ENCODE peak calls at places on chromosomes 4 and X, in five cellular contexts. B, Y, H, L and O are unnamed samples. For H3K4me1 and H3K9me3, the result is how much of the 10 kb centered on the place peaks cover.

GRCh38 chr4:14177987-14178386 is 550.5 kb upstream of the BOD1L1 start:
- DNase-seq in B (no peak), Y (no peak), H (peak), L (no peak), O (no peak)

GRCh38 chrX:53047228-53047627 is 1.4 kb upstream of the GPR173 start:
- DNase-seq in B (no peak), Y (no peak), H (peak), L (no peak), O (no peak)

GRCh38 chr4:119748853-119749252 is 120.2 kb upstream of the PDE5A start:
- DNase-seq in B (no peak), Y (no peak), H (no peak), L (no peak), O (no peak)

GRCh38 chrX:120145295-120145925 is 13.0 kb upstream of the RHOXF2 start:
- DNase-seq in B (no peak), Y (peak), H (no peak), L (no peak), O (no peak)

GRCh38 chrX:97310373-97310772 is 426.7 kb downstream of the RPA4 start:
- DNase-seq in B (peak), Y (peak), H (peak), L (no peak), O (peak)

GRCh38 chrX:152637649-152638442 is at the start of gene GABRQ:
- DNase-seq in B (peak), Y (peak), H (peak), L (no peak), O (peak)

GRCh38 chrX:136210243-136210642 is 41.0 kb downstream of the MAP7D3 start:
- DNase-seq in B (no peak), Y (no peak), H (no peak), L (no peak), O (no peak)

GRCh38 chr4:46390353-46391058 is 578 bp upstream of the GABRA2 start:
- DNase-seq in B (no peak), Y (no peak), H (peak), L (no peak), O (no peak)

GRCh38 chrX:123835661-123836371 is 24.0 kb upstream of the XIAP start:
- DNase-seq in B (no peak), Y (no peak), H (no peak), L (no peak), O (no peak)

GRCh38 chr4:44660396-44660795 is 9.0 kb upstream of the YIPF7 start:
- DNase-seq in B (no peak), Y (no peak), H (no peak), L (no peak), O (no peak)

GRCh38 chr4:89489338-89489771 is 181.8 kb upstream of the GPRIN3 start:
- DNase-seq in B (no peak), Y (peak), H (peak), L (no peak), O (no peak)

GRCh38 chrX:74656079-74656745 is 41.8 kb upstream of the RLIM start:
- DNase-seq in B (peak), Y (no peak), H (peak), L (no peak), O (no peak)

GRCh38 chr4:141307241-141307689 is 86.6 kb downstream of the ZNF330 start:
- DNase-seq in B (peak), Y (peak), H (peak), L (peak), O (peak)

GRCh38 chr4:127993150-127993549 is 27.9 kb downstream of the ABHD18 start:
- DNase-seq in B (no peak), Y (no peak), H (no peak), L (no peak), O (no peak)

GRCh38 chr4:168557658-168558057 is 60.8 kb downstream of the PALLD start:
- DNase-seq in B (no peak), Y (no peak), H (no peak), L (no peak), O (no peak)

GRCh38 chr4:175419120-175419774 is 392.8 kb downstream of the GPM6A start:
- DNase-seq in B (no peak), Y (no peak), H (no peak), L (no peak), O (no peak)

DNA sequence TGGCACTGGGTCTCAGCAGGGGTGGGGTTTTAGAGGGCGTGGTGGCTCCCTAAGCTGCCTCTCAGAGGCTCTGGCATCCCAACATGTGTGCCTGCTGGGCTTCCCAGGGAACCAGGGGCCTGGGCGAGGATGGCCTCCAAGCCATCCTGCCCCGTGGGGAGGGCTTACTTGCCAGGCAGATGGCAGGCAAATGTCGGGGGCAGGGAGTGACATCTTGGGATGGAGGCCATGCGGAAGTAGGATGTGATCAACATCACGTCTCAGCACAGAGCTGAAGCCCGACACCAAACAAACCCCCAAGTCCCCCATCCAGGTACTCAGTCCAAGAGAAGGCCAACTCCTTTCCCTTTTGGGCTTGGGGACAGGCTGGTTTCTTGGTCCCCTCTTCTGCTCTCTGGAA is 4.7 kb downstream of the L1CAM start:
- DNase-seq in B (no peak), Y (no peak), H (peak), L (no peak), O (no peak)
- H3K4me1 ChIP-seq in B (under half), Y (under half), H (under half), L (under half), O (under half)

DNA sequence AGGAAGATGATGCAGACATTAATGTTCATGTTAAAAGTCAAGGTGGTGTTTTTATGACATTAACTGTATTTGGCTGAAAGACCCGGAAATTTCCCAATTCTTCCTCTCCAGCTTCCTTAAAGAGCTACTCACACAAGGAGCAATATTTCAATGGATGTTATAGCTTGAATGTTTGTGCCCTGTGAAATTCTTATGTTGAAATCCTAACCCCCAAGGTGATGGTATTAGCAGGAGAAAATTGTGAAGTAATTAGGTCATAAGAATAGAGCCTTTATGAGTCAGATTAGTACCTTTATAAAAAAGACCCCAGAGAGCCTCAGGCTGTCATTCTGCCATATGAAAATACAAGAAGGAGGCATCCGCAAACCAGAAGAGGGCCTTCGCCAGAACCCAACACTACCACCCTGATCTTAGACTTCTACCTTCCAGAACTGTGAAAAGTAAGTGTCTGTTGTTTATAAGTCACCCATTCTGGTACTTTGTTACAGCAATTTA is 3.6 kb downstream of the TLR1 start:
- DNase-seq in B (no peak), Y (no peak), H (no peak), L (no peak), O (no peak)
- H3K9me3 ChIP-seq in B (under half), Y (under half), H (under half), L (under half), O (under half)

GRCh38 chr4:41505161-41505653 is 32.8 kb upstream of the LIMCH1 start:
- DNase-seq in B (no peak), Y (no peak), H (no peak), L (peak), O (no peak)
- H3K4me1 ChIP-seq in B (under half), Y (under half), H (under half), L (under half), O (under half)

GRCh38 chr4:135227842-135228241 is 1026.3 kb upstream of the PABPC4L start:
- DNase-seq in B (no peak), Y (no peak), H (no peak), L (no peak), O (no peak)
- H3K9me3 ChIP-seq in B (under half), Y (under half), H (under half), L (under half), O (under half)